ENCODE peak calls at places on chromosomes 1 and 21, in seven cellular contexts. G, J, D, T, S, Q and O are unnamed samples.

GRCh38 chr1:232334246-232334645 is 295.7 kb downstream of the SIPA1L2 start:
- DNase-seq in G (no peak), J (no peak), D (no peak), T (no peak), S (no peak), Q (no peak), O (no peak)

GRCh38 chr1:225471453-225472301 is 43.8 kb upstream of the LBR start:
- DNase-seq in G (no peak), J (no peak), D (no peak), T (no peak), S (no peak), Q (no peak), O (no peak)

GRCh38 chr1:225349826-225350225 is 78.0 kb downstream of the LBR start:
- DNase-seq in G (no peak), J (no peak), D (no peak), T (no peak), S (no peak), Q (no peak), O (no peak)

GRCh38 chr1:220157738-220158137 is 63.8 kb downstream of the IARS2 start:
- DNase-seq in G (no peak), J (no peak), D (no peak), T (no peak), S (no peak), Q (no peak), O (peak; percentile 67)

GRCh38 chr21:40271169-40271568 is 403.9 kb downstream of the PCP4 start:
- DNase-seq in G (no peak), J (no peak), D (no peak), T (no peak), S (no peak), Q (no peak), O (no peak)

GRCh38 chr1:204264805-204265204 is 51.0 kb upstream of the GOLT1A start:
- DNase-seq in G (no peak), J (no peak), D (no peak), T (no peak), S (no peak), Q (no peak), O (no peak)

GRCh38 chr21:44653123-44653522 is 1.3 kb downstream of the KRTAP12-4 start:
- DNase-seq in G (no peak), J (no peak), D (no peak), T (no peak), S (no peak), Q (no peak), O (peak; percentile 24)

GRCh38 chr1:49526672-49527071 is 497.1 kb downstream of the AGBL4 start:
- DNase-seq in G (no peak), J (no peak), D (no peak), T (no peak), S (no peak), Q (no peak), O (no peak)

GRCh38 chr1:117970251-117970650 is 40.7 kb downstream of the WDR3 start:
- DNase-seq in G (no peak), J (no peak), D (no peak), T (no peak), S (no peak), Q (no peak), O (no peak)

GRCh38 chr1:156816561-156817328 is at the start of gene SH2D2A:
- DNase-seq in G (no peak), J (no peak), D (no peak), T (peak; percentile 86), S (no peak), Q (no peak), O (peak; percentile 84)

GRCh38 chr1:88276158-88276557 is 407.9 kb upstream of the PKN2 start:
- DNase-seq in G (no peak), J (no peak), D (peak; percentile 40), T (no peak), S (peak; percentile 32), Q (peak; percentile 4), O (peak; percentile 62)

GRCh38 chr1:217896490-217896889 is 265.3 kb downstream of the SPATA17 start:
- DNase-seq in G (no peak), J (no peak), D (no peak), T (no peak), S (no peak), Q (peak; percentile 66), O (peak; percentile 73)

GRCh38 chr1:35486858-35487408 is 70.3 kb downstream of the KIAA0319L start:
- DNase-seq in G (no peak), J (no peak), D (no peak), T (no peak), S (no peak), Q (no peak), O (no peak)

GRCh38 chr1:163290025-163290610 is 31.6 kb upstream of the NUF2 start:
- DNase-seq in G (no peak), J (no peak), D (peak; percentile 46), T (no peak), S (peak; percentile 92), Q (no peak), O (no peak)

GRCh38 chr1:83959824-83960441 is 39.0 kb downstream of the TTLL7 start:
- DNase-seq in G (no peak), J (no peak), D (peak; percentile 68), T (no peak), S (peak; percentile 9), Q (peak; percentile 34), O (no peak)

GRCh38 chr1:38138498-38139233 is 92.1 kb upstream of the POU3F1 start:
- DNase-seq in G (no peak), J (peak; percentile 9), D (peak; percentile 96), T (peak; percentile 15), S (peak; percentile 86), Q (peak; percentile 97), O (peak; percentile 98)

GRCh38 chr1:1213919-1214599 is at the start of gene TNFRSF4:
- DNase-seq in G (no peak), J (no peak), D (no peak), T (no peak), S (no peak), Q (no peak), O (no peak)

GRCh38 chr1:164596149-164596548 is 37.2 kb downstream of the PBX1 start:
- DNase-seq in G (no peak), J (no peak), D (no peak), T (no peak), S (no peak), Q (no peak), O (no peak)

GRCh38 chr1:205619376-205619775 is 12.4 kb downstream of the ELK4 start:
- DNase-seq in G (no peak), J (no peak), D (no peak), T (no peak), S (no peak), Q (no peak), O (no peak)